ENCODE peak calls at places on chromosomes 3 and 15, in seven cellular contexts. Y is anterior cingulate cortex; P is mesendoderm; J is germinal center; C is LoVo; B is progenitor cell of endocrine pancreas; R is activated T-helper 1 cell treated with anti-CD3 and anti-CD28 coated beads, Interleukin-2, amount 50 U/mL, for 16 hours. G is an unnamed sample.

GRCh38 chr15:34713635-34714034 is 41.2 kb downstream of the GJD2 start:
- DNase-seq in R (no peak), Y (no peak), J (no peak), P (no peak), C (no peak), B (no peak), G (no peak)

GRCh38 chr3:131338948-131339640 is 42.5 kb upstream of the NUDT16 start:
- DNase-seq in J (no peak), C (no peak), Y (no peak), R (no peak), B (no peak), P (no peak), G (no peak)

GRCh38 chr15:67080900-67081431 is 15.6 kb downstream of the SMAD3 start:
- DNase-seq in R (no peak), J (peak; percentile 88), Y (peak; percentile 30), P (no peak), C (no peak), B (no peak), G (peak; percentile 92)

GRCh38 chr3:175198991-175199390 is 339.9 kb downstream of the NAALADL2 start:
- DNase-seq in C (no peak), R (no peak), B (no peak), P (no peak), Y (no peak), J (no peak), G (no peak)

GRCh38 chr3:186519021-186519658 is 25.0 kb downstream of the CRYGS start:
- DNase-seq in B (no peak), C (no peak), P (no peak), Y (no peak), J (peak; percentile 48), R (peak; percentile 37), G (no peak)

GRCh38 chr15:92277776-92278175 is 115.9 kb upstream of the ST8SIA2 start:
- DNase-seq in Y (no peak), B (no peak), P (peak; percentile 49), R (no peak), C (peak; percentile 8), J (no peak), G (no peak)

GRCh38 chr3:15291589-15292541 is 40.5 kb downstream of the SH3BP5 start:
- DNase-seq in J (peak; percentile 70), B (no peak), P (no peak), Y (no peak), R (no peak), C (no peak), G (no peak)

GRCh38 chr3:71121429-71122167 is 461.9 kb downstream of the FOXP1 start:
- DNase-seq in Y (no peak), P (peak; percentile 38), R (no peak), J (no peak), B (no peak), C (no peak), G (no peak)

GRCh38 chr3:40801276-40801675 is 276.5 kb downstream of the ZNF621 start:
- DNase-seq in R (no peak), Y (no peak), C (no peak), J (no peak), P (no peak), B (no peak), G (no peak)

GRCh38 chr15:56524915-56525314 is 60.0 kb upstream of the MNS1 start:
- DNase-seq in B (no peak), Y (no peak), C (no peak), J (no peak), P (no peak), R (no peak), G (peak; percentile 16)

GRCh38 chr15:77282333-77282732 is 137.6 kb downstream of the PEAK1 start:
- DNase-seq in J (no peak), B (no peak), C (no peak), R (no peak), Y (no peak), P (peak; percentile 20), G (peak; percentile 71)

GRCh38 chr3:170132335-170132734 is 49.2 kb downstream of the PHC3 start:
- DNase-seq in R (no peak), P (no peak), Y (no peak), B (no peak), J (no peak), C (peak; percentile 10), G (no peak)

GRCh38 chr3:170751083-170751893 is 118.7 kb downstream of the RPL22L1 start:
- DNase-seq in Y (no peak), B (no peak), J (no peak), R (no peak), C (peak; percentile 36), P (peak; percentile 40), G (peak; percentile 90)

GRCh38 chr3:9248232-9249191 is 934 bp downstream of the SRGAP3 start:
- DNase-seq in P (peak; percentile 43), R (no peak), Y (peak; percentile 41), C (no peak), J (no peak), B (no peak), G (peak; percentile 6)

GRCh38 chr15:68307131-68307928 is 29.8 kb downstream of the FEM1B start:
- DNase-seq in Y (no peak), B (no peak), R (no peak), C (no peak), P (no peak), J (no peak), G (no peak)

G was measured in foreskin fibroblast.